ENCODE peak calls at places on chromosome 20, in ten cellular contexts. One of them, this sample, is unnamed.
A peak's percentile ranks its signal among the peaks of the same experiment; 100 is the strongest.

GRCh38 chr20:21315138-21315537 is 12.0 kb downstream of the XRN2 start:
- DNase-seq in heart left ventricle: no peak
- DNase-seq in adrenal gland: peak; percentile 69
- DNase-seq in neural progenitor cell: no peak
- DNase-seq in ovary: no peak
- DNase-seq in small intestine: no peak
- DNase-seq in neuronal stem cell: no peak
- DNase-seq in hepatocyte: no peak
- DNase-seq in CD8-positive, alpha-beta T cell: no peak
- DNase-seq in mesendoderm: no peak
- DNase-seq in this sample: peak; percentile 94

GRCh38 chr20:55160996-55161395 is 685.6 kb downstream of the DOK5 start:
- DNase-seq in heart left ventricle: no peak
- DNase-seq in adrenal gland: no peak
- DNase-seq in neural progenitor cell: no peak
- DNase-seq in ovary: no peak
- DNase-seq in small intestine: no peak
- DNase-seq in neuronal stem cell: no peak
- DNase-seq in hepatocyte: no peak
- DNase-seq in CD8-positive, alpha-beta T cell: no peak
- DNase-seq in mesendoderm: no peak
- DNase-seq in this sample: peak; percentile 100

GRCh38 chr20:7843613-7844012 is 96.6 kb downstream of the HAO1 start:
- DNase-seq in heart left ventricle: no peak
- DNase-seq in adrenal gland: no peak
- DNase-seq in neural progenitor cell: no peak
- DNase-seq in ovary: no peak
- DNase-seq in small intestine: no peak
- DNase-seq in neuronal stem cell: no peak
- DNase-seq in hepatocyte: peak; percentile 9
- DNase-seq in CD8-positive, alpha-beta T cell: no peak
- DNase-seq in mesendoderm: no peak
- DNase-seq in this sample: peak; percentile 6

GRCh38 chr20:41534842-41535241 is 83.3 kb downstream of the CHD6 start:
- DNase-seq in heart left ventricle: no peak
- DNase-seq in adrenal gland: no peak
- DNase-seq in neural progenitor cell: no peak
- DNase-seq in ovary: no peak
- DNase-seq in small intestine: no peak
- DNase-seq in neuronal stem cell: no peak
- DNase-seq in hepatocyte: no peak
- DNase-seq in CD8-positive, alpha-beta T cell: no peak
- DNase-seq in mesendoderm: no peak
- DNase-seq in this sample: peak; percentile 37

GRCh38 chr20:4150095-4150492 is 134.7 kb upstream of the RNF24 start:
- DNase-seq in heart left ventricle: no peak
- DNase-seq in adrenal gland: peak; percentile 23
- DNase-seq in neural progenitor cell: no peak
- DNase-seq in ovary: peak; percentile 26
- DNase-seq in small intestine: no peak
- DNase-seq in neuronal stem cell: no peak
- DNase-seq in hepatocyte: peak; percentile 58
- DNase-seq in CD8-positive, alpha-beta T cell: no peak
- DNase-seq in mesendoderm: no peak
- DNase-seq in this sample: peak; percentile 56

GRCh38 chr20:57619053-57619831 is 984 bp downstream of the ZBP1 start:
- DNase-seq in heart left ventricle: no peak
- DNase-seq in adrenal gland: peak; percentile 45
- DNase-seq in neural progenitor cell: no peak
- DNase-seq in ovary: no peak
- DNase-seq in small intestine: peak; percentile 48
- DNase-seq in neuronal stem cell: no peak
- DNase-seq in hepatocyte: no peak
- DNase-seq in CD8-positive, alpha-beta T cell: peak; percentile 50
- DNase-seq in mesendoderm: no peak
- DNase-seq in this sample: no peak

GRCh38 chr20:9200620-9201019 is 131.7 kb downstream of the PLCB4 start:
- DNase-seq in heart left ventricle: no peak
- DNase-seq in adrenal gland: no peak
- DNase-seq in neural progenitor cell: no peak
- DNase-seq in ovary: no peak
- DNase-seq in small intestine: no peak
- DNase-seq in neuronal stem cell: no peak
- DNase-seq in hepatocyte: peak; percentile 24
- DNase-seq in CD8-positive, alpha-beta T cell: no peak
- DNase-seq in mesendoderm: peak; percentile 52
- DNase-seq in this sample: peak; percentile 91

GRCh38 chr20:34542439-34542838 is 16.1 kb upstream of the MAP1LC3A start:
- DNase-seq in heart left ventricle: no peak
- DNase-seq in adrenal gland: no peak
- DNase-seq in neural progenitor cell: no peak
- DNase-seq in ovary: no peak
- DNase-seq in small intestine: no peak
- DNase-seq in neuronal stem cell: no peak
- DNase-seq in hepatocyte: no peak
- DNase-seq in CD8-positive, alpha-beta T cell: no peak
- DNase-seq in mesendoderm: no peak
- DNase-seq in this sample: no peak

GRCh38 chr20:23245553-23246128 is 105.0 kb upstream of the NXT1 start:
- DNase-seq in heart left ventricle: peak; percentile 72
- DNase-seq in adrenal gland: peak; percentile 69
- DNase-seq in neural progenitor cell: peak; percentile 59
- DNase-seq in ovary: no peak
- DNase-seq in small intestine: peak; percentile 45
- DNase-seq in neuronal stem cell: no peak
- DNase-seq in hepatocyte: peak; percentile 81
- DNase-seq in CD8-positive, alpha-beta T cell: no peak
- DNase-seq in mesendoderm: peak; percentile 79
- DNase-seq in this sample: no peak

GRCh38 chr20:23251779-23252178 is 98.8 kb upstream of the NXT1 start:
- DNase-seq in heart left ventricle: no peak
- DNase-seq in adrenal gland: no peak
- DNase-seq in neural progenitor cell: no peak
- DNase-seq in ovary: no peak
- DNase-seq in small intestine: no peak
- DNase-seq in neuronal stem cell: no peak
- DNase-seq in hepatocyte: no peak
- DNase-seq in CD8-positive, alpha-beta T cell: no peak
- DNase-seq in mesendoderm: no peak
- DNase-seq in this sample: no peak

GRCh38 chr20:23249541-23249940 is 101.0 kb upstream of the NXT1 start:
- DNase-seq in heart left ventricle: no peak
- DNase-seq in adrenal gland: no peak
- DNase-seq in neural progenitor cell: no peak
- DNase-seq in ovary: no peak
- DNase-seq in small intestine: no peak
- DNase-seq in neuronal stem cell: no peak
- DNase-seq in hepatocyte: no peak
- DNase-seq in CD8-positive, alpha-beta T cell: no peak
- DNase-seq in mesendoderm: no peak
- DNase-seq in this sample: no peak

GRCh38 chr20:23246682-23247664 is 103.6 kb upstream of the NXT1 start:
- DNase-seq in heart left ventricle: peak; percentile 64
- DNase-seq in adrenal gland: peak; percentile 59
- DNase-seq in neural progenitor cell: no peak
- DNase-seq in ovary: peak; percentile 17
- DNase-seq in small intestine: no peak
- DNase-seq in neuronal stem cell: no peak
- DNase-seq in hepatocyte: no peak
- DNase-seq in CD8-positive, alpha-beta T cell: no peak
- DNase-seq in mesendoderm: no peak
- DNase-seq in this sample: no peak

GRCh38 chr20:23248524-23248923 is 102.1 kb upstream of the NXT1 start:
- DNase-seq in heart left ventricle: no peak
- DNase-seq in adrenal gland: no peak
- DNase-seq in neural progenitor cell: no peak
- DNase-seq in ovary: no peak
- DNase-seq in small intestine: no peak
- DNase-seq in neuronal stem cell: no peak
- DNase-seq in hepatocyte: no peak
- DNase-seq in CD8-positive, alpha-beta T cell: no peak
- DNase-seq in mesendoderm: no peak
- DNase-seq in this sample: no peak
- H3K27me3 ChIP-seq in heart left ventricle: no peaks in the 10 kb centered on the region
- H3K27me3 ChIP-seq in adrenal gland: peaks cover 3% of the 10 kb centered on the region
- H3K27me3 ChIP-seq in neural progenitor cell: no peaks in the 10 kb centered on the region
- H3K27me3 ChIP-seq in ovary: no peaks in the 10 kb centered on the region
- H3K27me3 ChIP-seq in small intestine: no peaks in the 10 kb centered on the region
- H3K27me3 ChIP-seq in neuronal stem cell: no peaks in the 10 kb centered on the region
- H3K27me3 ChIP-seq in hepatocyte: no peaks in the 10 kb centered on the region
- H3K27me3 ChIP-seq in CD8-positive, alpha-beta T cell: no peaks in the 10 kb centered on the region
- H3K27me3 ChIP-seq in mesendoderm: no peaks in the 10 kb centered on the region
- H3K27me3 ChIP-seq in this sample: no peaks in the 10 kb centered on the region

GRCh38 chr20:49584418-49585382 is 16.8 kb upstream of the PTGIS start:
- DNase-seq in heart left ventricle: no peak
- DNase-seq in adrenal gland: no peak
- DNase-seq in neural progenitor cell: no peak
- DNase-seq in ovary: no peak
- DNase-seq in small intestine: peak; percentile 80
- DNase-seq in neuronal stem cell: no peak
- DNase-seq in hepatocyte: peak; percentile 35
- DNase-seq in CD8-positive, alpha-beta T cell: no peak
- DNase-seq in mesendoderm: no peak
- DNase-seq in this sample: no peak
- H3K27ac ChIP-seq in heart left ventricle: peak overlapping the region; percentile 88
- H3K27ac ChIP-seq in adrenal gland: no peak overlapping the region
- H3K27ac ChIP-seq in neural progenitor cell: no peak overlapping the region
- H3K27ac ChIP-seq in ovary: peak overlapping the region; percentile 63
- H3K27ac ChIP-seq in small intestine: peak overlapping the region; percentile 88
- H3K27ac ChIP-seq in neuronal stem cell: no peak overlapping the region
- H3K27ac ChIP-seq in hepatocyte: peak overlapping the region; percentile 99
- H3K27ac ChIP-seq in CD8-positive, alpha-beta T cell: no peak overlapping the region
- H3K27ac ChIP-seq in mesendoderm: no peak overlapping the region
- H3K27ac ChIP-seq in this sample: no peak overlapping the region

DNA sequence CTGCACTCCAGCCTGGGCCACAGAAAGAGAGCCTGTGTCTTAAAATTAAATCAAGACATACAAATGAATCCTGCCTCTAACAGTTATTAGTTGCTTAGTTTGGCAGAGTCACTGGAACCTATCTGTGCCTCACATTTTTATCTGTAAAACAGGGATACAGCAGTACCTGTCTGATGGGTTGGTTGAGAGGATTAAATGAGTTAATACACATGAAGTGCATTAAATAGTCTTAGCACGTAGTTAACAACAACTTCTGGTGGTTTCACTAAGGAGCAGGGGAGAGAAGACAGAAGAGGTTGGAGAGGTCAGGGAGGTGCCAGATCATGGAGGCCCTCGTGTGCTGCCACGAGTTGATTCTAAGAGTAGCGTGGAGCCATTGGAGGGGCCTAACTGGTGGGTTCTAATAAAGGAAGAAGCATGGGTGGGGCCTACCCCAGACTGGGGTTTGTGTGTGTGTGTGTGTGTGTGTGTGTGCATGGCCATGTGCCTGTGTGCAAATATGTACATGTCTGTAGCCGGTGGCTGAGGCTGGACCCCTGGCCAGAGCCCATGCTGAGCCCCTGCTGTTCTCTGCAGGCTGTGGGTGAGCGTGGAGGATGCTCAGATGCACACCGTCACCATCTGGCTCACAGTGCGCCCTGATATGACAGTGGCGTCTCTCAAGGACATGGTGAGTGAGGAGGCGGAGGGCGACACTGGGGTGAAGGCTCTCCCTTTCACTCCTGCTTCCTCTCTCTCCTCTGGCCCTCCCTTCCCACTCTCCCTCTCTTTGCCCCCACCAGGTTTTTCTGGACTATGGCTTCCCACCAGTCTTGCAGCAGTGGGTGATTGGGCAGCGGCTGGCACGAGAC is 9.1 kb downstream of the RBCK1 start:
- DNase-seq in heart left ventricle: no peak
- DNase-seq in adrenal gland: peak; percentile 82
- DNase-seq in neural progenitor cell: no peak
- DNase-seq in ovary: no peak
- DNase-seq in small intestine: no peak
- DNase-seq in neuronal stem cell: no peak
- DNase-seq in hepatocyte: no peak
- DNase-seq in CD8-positive, alpha-beta T cell: no peak
- DNase-seq in mesendoderm: no peak
- DNase-seq in this sample: no peak
- H3K4me3 ChIP-seq in heart left ventricle: no peak overlapping the region
- H3K4me3 ChIP-seq in adrenal gland: no peak overlapping the region
- H3K4me3 ChIP-seq in neural progenitor cell: no peak overlapping the region
- H3K4me3 ChIP-seq in ovary: no peak overlapping the region
- H3K4me3 ChIP-seq in small intestine: no peak overlapping the region
- H3K4me3 ChIP-seq in neuronal stem cell: no peak overlapping the region
- H3K4me3 ChIP-seq in hepatocyte: no peak overlapping the region
- H3K4me3 ChIP-seq in CD8-positive, alpha-beta T cell: no peak overlapping the region
- H3K4me3 ChIP-seq in mesendoderm: no peak overlapping the region
- H3K4me3 ChIP-seq in this sample: no peak overlapping the region

GRCh38 chr20:63973160-63973479 is 3.4 kb upstream of the ZNF512B start:
- DNase-seq in heart left ventricle: no peak
- DNase-seq in adrenal gland: no peak
- DNase-seq in neural progenitor cell: no peak
- DNase-seq in ovary: no peak
- DNase-seq in small intestine: no peak
- DNase-seq in neuronal stem cell: no peak
- DNase-seq in hepatocyte: no peak
- DNase-seq in CD8-positive, alpha-beta T cell: no peak
- DNase-seq in mesendoderm: no peak
- DNase-seq in this sample: no peak
- H3K27me3 ChIP-seq in heart left ventricle: no peaks in the 10 kb centered on the region
- H3K27me3 ChIP-seq in adrenal gland: no peaks in the 10 kb centered on the region
- H3K27me3 ChIP-seq in neural progenitor cell: peaks cover 15% of the 10 kb centered on the region
- H3K27me3 ChIP-seq in ovary: peaks cover 2% of the 10 kb centered on the region
- H3K27me3 ChIP-seq in small intestine: no peaks in the 10 kb centered on the region
- H3K27me3 ChIP-seq in neuronal stem cell: no peaks in the 10 kb centered on the region
- H3K27me3 ChIP-seq in hepatocyte: no peaks in the 10 kb centered on the region
- H3K27me3 ChIP-seq in CD8-positive, alpha-beta T cell: no peaks in the 10 kb centered on the region
- H3K27me3 ChIP-seq in mesendoderm: no peaks in the 10 kb centered on the region
- H3K27me3 ChIP-seq in this sample: no peaks in the 10 kb centered on the region